ENCODE peak calls at places on chromosomes 6 and 20, in ten cellular contexts. G is aorta; I is keratinocyte; E is NCI-H187; W is left kidney; V is activated CD4-positive, alpha-beta T cell treated with anti-CD3 and anti-CD28 coated beads, Interleukin-2, amount 50 U/mL, for 1 hour; Q is HEK293T; X is stimulated activated naive B cell treated with anti-CD40 and anti-IgM and Interleukin-4, amounts not matched to agents 10 μg/mL and 1 μg/mL and 100 μg/mL, for 72 hours; D is activated gamma-delta T cell treated with Interleukin-2 at 50 U/mL for 16 hours; F is mucosa of descending colon. U is an unnamed sample.
A peak's percentile ranks its signal among the peaks of the same experiment; 100 is the strongest.

GRCh38 chr6:13810688-13811446 is 3.5 kb downstream of the MCUR1 start:
- DNase-seq in F (no peak), W (no peak), X (no peak), E (no peak), D (no peak), V (no peak), G (no peak), I (no peak), Q (no peak), U (no peak)

GRCh38 chr6:16761469-16762264 is 407 bp upstream of the ATXN1 start:
- DNase-seq in Q (peak; percentile 62), G (peak; percentile 96), I (no peak), V (peak; percentile 81), W (peak; percentile 95), D (peak; percentile 74), X (peak; percentile 85), E (no peak), F (peak; percentile 92), U (peak; percentile 71)

GRCh38 chr6:4828187-4828698 is 52.0 kb downstream of the CDYL start:
- DNase-seq in W (no peak), E (no peak), F (no peak), X (no peak), Q (no peak), G (no peak), D (no peak), V (no peak), I (no peak), U (no peak)

GRCh38 chr20:10846831-10847230 is 173.0 kb upstream of the JAG1 start:
- DNase-seq in V (no peak), I (no peak), F (no peak), W (no peak), D (no peak), E (no peak), G (no peak), Q (no peak), X (no peak), U (no peak)

GRCh38 chr6:127198549-127198948 is 68.1 kb upstream of the RNF146 start:
- DNase-seq in W (no peak), Q (no peak), I (no peak), F (no peak), G (no peak), D (no peak), V (no peak), E (no peak), X (no peak), U (no peak)

GRCh38 chr6:25050356-25050755 is 114.6 kb upstream of the RIPOR2 start:
- DNase-seq in Q (no peak), D (peak; percentile 62), E (no peak), W (peak; percentile 30), I (no peak), V (peak; percentile 49), X (peak; percentile 48), G (no peak), F (no peak), U (peak; percentile 86)

GRCh38 chr6:82589509-82590206 is 226.0 kb downstream of the TPBG start:
- DNase-seq in X (no peak), G (no peak), V (no peak), I (no peak), D (no peak), F (no peak), W (peak; percentile 41), Q (peak; percentile 26), E (peak; percentile 35), U (no peak)

GRCh38 chr6:169689247-169689646 is 12.6 kb downstream of the WDR27 start:
- DNase-seq in Q (no peak), V (no peak), F (no peak), X (no peak), E (no peak), D (no peak), W (no peak), G (no peak), I (no peak), U (no peak)

GRCh38 chr6:105069821-105070445 is 109.9 kb downstream of the POPDC3 start:
- DNase-seq in Q (no peak), E (no peak), I (no peak), W (no peak), G (no peak), X (no peak), D (no peak), V (no peak), F (no peak), U (no peak)

GRCh38 chr20:18188446-18188845 is 50.8 kb downstream of the KAT14 start:
- DNase-seq in I (no peak), W (peak; percentile 26), G (no peak), F (no peak), X (no peak), D (no peak), E (no peak), Q (no peak), V (no peak), U (no peak)

GRCh38 chr6:36019167-36019566 is 5.3 kb downstream of the SLC26A8 start:
- DNase-seq in I (no peak), D (no peak), V (no peak), X (no peak), W (no peak), Q (no peak), E (no peak), G (no peak), F (no peak), U (no peak)

GRCh38 chr20:60256811-60257210 is 298.6 kb downstream of the CDH26 start:
- DNase-seq in I (no peak), Q (no peak), X (no peak), E (no peak), F (no peak), G (no peak), D (no peak), V (no peak), W (no peak), U (no peak)

GRCh38 chr20:4234128-4234527 is 218.8 kb upstream of the RNF24 start:
- DNase-seq in D (no peak), X (no peak), I (no peak), V (no peak), W (peak; percentile 68), E (no peak), G (peak; percentile 89), F (no peak), Q (no peak), U (no peak)

GRCh38 chr20:32470025-32470861 is 112.1 kb downstream of the ASXL1 start:
- DNase-seq in I (no peak), W (peak; percentile 95), D (no peak), V (peak; percentile 29), G (no peak), F (peak; percentile 64), X (no peak), Q (peak; percentile 60), E (no peak), U (peak; percentile 43)

GRCh38 chr20:47620808-47621805 is 119.4 kb downstream of the NCOA3 start:
- DNase-seq in G (no peak), Q (peak; percentile 27), F (no peak), I (peak; percentile 17), X (no peak), E (no peak), W (peak; percentile 69), V (no peak), D (no peak), U (peak; percentile 14)

GRCh38 chr6:143410859-143411270 is 39.6 kb downstream of the ADAT2 start:
- DNase-seq in D (no peak), G (no peak), I (peak; percentile 42), Q (no peak), X (no peak), E (no peak), W (no peak), V (no peak), F (no peak), U (no peak)

GRCh38 chr6:10000461-10000992 is 414.3 kb downstream of the TFAP2A start:
- DNase-seq in E (no peak), F (no peak), D (no peak), W (no peak), G (no peak), Q (no peak), V (no peak), I (no peak), X (no peak), U (no peak)

GRCh38 chr6:91130126-91130525 is 543.3 kb upstream of the MAP3K7 start:
- DNase-seq in F (no peak), Q (no peak), W (no peak), I (no peak), E (no peak), V (no peak), G (no peak), D (no peak), X (no peak), U (no peak)

GRCh38 chr20:32973077-32973717 is 31.0 kb downstream of the SUN5 start:
- DNase-seq in V (no peak), G (no peak), E (no peak), F (no peak), Q (no peak), W (no peak), D (no peak), I (no peak), X (no peak), U (no peak)

GRCh38 chr20:38109025-38109541 is 56.0 kb downstream of the TGM2 start:
- DNase-seq in E (no peak), W (peak; percentile 63), Q (no peak), G (no peak), X (no peak), F (no peak), D (no peak), V (no peak), I (no peak), U (no peak)

GRCh38 chr6:142850653-142851434 is 94.1 kb downstream of the HIVEP2 start:
- DNase-seq in X (peak; percentile 30), F (no peak), V (no peak), E (no peak), D (peak; percentile 37), Q (no peak), I (no peak), G (no peak), W (no peak), U (no peak)

GRCh38 chr6:72461144-72461543 is 160.7 kb upstream of the KCNQ5 start:
- DNase-seq in I (no peak), X (no peak), V (no peak), Q (no peak), E (peak; percentile 1), W (no peak), G (no peak), F (no peak), D (no peak), U (no peak)

GRCh38 chr20:38450412-38450975 is 15.4 kb upstream of the SNHG17 start:
- DNase-seq in W (no peak), I (no peak), V (no peak), E (no peak), X (no peak), G (peak; percentile 31), Q (no peak), F (no peak), D (no peak), U (no peak)

GRCh38 chr20:4813839-4814695 is 92.4 kb downstream of the PRND start:
- DNase-seq in F (no peak), V (peak; percentile 63), Q (no peak), D (peak; percentile 56), W (peak; percentile 44), E (no peak), X (peak; percentile 83), I (no peak), G (no peak), U (peak; percentile 56)

GRCh38 chr6:3244003-3244831 is 14.5 kb upstream of the PSMG4 start:
- DNase-seq in D (no peak), G (no peak), F (no peak), X (no peak), W (no peak), V (no peak), E (no peak), Q (no peak), I (no peak), U (no peak)

GRCh38 chr6:34953084-34954025 is 64.3 kb downstream of the ANKS1A start:
- DNase-seq in F (no peak), G (no peak), D (no peak), Q (no peak), W (no peak), X (no peak), E (no peak), V (no peak), I (no peak), U (no peak)

GRCh38 chr6:33330736-33331135 is 13.2 kb upstream of the ZBTB22 start:
- DNase-seq in F (no peak), I (no peak), G (no peak), E (no peak), Q (no peak), W (no peak), V (no peak), D (no peak), X (no peak), U (no peak)

GRCh38 chr6:114747995-114748625 is 405.3 kb upstream of the HS3ST5 start:
- DNase-seq in W (peak; percentile 69), X (no peak), D (no peak), Q (peak; percentile 32), G (no peak), E (no peak), F (peak; percentile 8), I (peak; percentile 2), V (no peak), U (peak; percentile 0)